ENCODE peak calls at places on chromosomes 6 and 20, in ten cellular contexts. M is tibial artery, C is sigmoid colon, W is heart right ventricle, L is NB4, K is IMR-90, D is HCT116, U is mucosa of descending colon, F is transverse colon, I is WERI-Rb-1. B is an unnamed sample.

GRCh38 chr6:7997311-7997710 is 66.9 kb downstream of the BLOC1S5 start:
- DNase-seq in F (no peak), L (no peak), C (no peak), M (no peak), D (no peak), U (no peak), W (no peak), I (no peak), K (no peak), B (no peak)

GRCh38 chr6:56259682-56260081 is 12.3 kb upstream of the COL21A1 start:
- DNase-seq in F (no peak), I (no peak), U (no peak), D (no peak), K (peak), W (no peak), C (no peak), M (no peak), L (no peak), B (peak)

GRCh38 chr6:134416501-134417154 is 98.7 kb upstream of the SGK1 start:
- DNase-seq in W (no peak), D (no peak), K (peak), L (no peak), U (no peak), F (no peak), M (no peak), I (no peak), C (no peak), B (no peak)

GRCh38 chr6:47138046-47138445 is 95.9 kb upstream of the ADGRF1 start:
- DNase-seq in F (no peak), I (no peak), M (no peak), D (no peak), W (no peak), L (no peak), K (peak), C (no peak), U (no peak), B (no peak)

GRCh38 chr6:129748212-129748900 is 38.4 kb upstream of the ARHGAP18 start:
- DNase-seq in K (peak), D (peak), C (no peak), F (peak), U (no peak), W (no peak), I (no peak), M (peak), L (no peak), B (no peak)

GRCh38 chr20:10359621-10360040 is 74.4 kb downstream of the MKKS start:
- DNase-seq in K (peak), W (no peak), F (no peak), D (no peak), L (no peak), U (no peak), M (no peak), C (no peak), I (no peak), B (no peak)

GRCh38 chr6:29769336-29769735 is 46.1 kb downstream of the HLA-F start:
- DNase-seq in L (no peak), U (no peak), I (no peak), F (no peak), M (no peak), W (no peak), K (no peak), C (no peak), D (no peak), B (no peak)

GRCh38 chr20:39857188-39857587 is 831.8 kb downstream of the MAFB start:
- DNase-seq in W (no peak), U (no peak), F (no peak), D (no peak), C (no peak), K (no peak), M (no peak), I (no peak), L (no peak), B (no peak)

GRCh38 chr6:24332306-24332705 is 25.6 kb downstream of the DCDC2 start:
- DNase-seq in D (no peak), U (no peak), K (no peak), F (no peak), I (no peak), C (no peak), L (no peak), M (no peak), W (no peak), B (peak)

GRCh38 chr6:15506066-15506465 is 156.8 kb downstream of the DTNBP1 start:
- DNase-seq in L (no peak), K (no peak), D (no peak), W (no peak), U (no peak), M (no peak), I (no peak), C (peak), F (no peak), B (no peak)

GRCh38 chr6:42958125-42958524 is 2.4 kb upstream of the GNMT start:
- DNase-seq in F (no peak), C (no peak), I (no peak), L (no peak), U (no peak), W (no peak), K (no peak), D (no peak), M (no peak), B (no peak)

GRCh38 chr20:2865630-2866029 is 7.7 kb upstream of the PTPRA start:
- DNase-seq in I (peak), D (no peak), F (no peak), M (no peak), K (no peak), W (no peak), L (peak), U (no peak), C (no peak), B (no peak)

GRCh38 chr6:88867841-88868558 is 95.4 kb downstream of the RNGTT start:
- DNase-seq in U (no peak), L (no peak), K (peak), I (no peak), D (no peak), W (no peak), C (no peak), F (no peak), M (no peak), B (no peak)

GRCh38 chr6:12751694-12752304 is 35.2 kb downstream of the PHACTR1 start:
- DNase-seq in M (peak), L (peak), I (no peak), F (peak), W (peak), C (no peak), U (no peak), K (peak), D (no peak), B (no peak)

GRCh38 chr6:44246663-44247337 is at the start of gene HSP90AB1:
- DNase-seq in C (peak), W (peak), I (peak), L (peak), F (peak), K (peak), D (peak), M (peak), U (peak), B (peak)
- TF ChIP-seq CTCF in C (no peak), W (no peak), I (no peak), L (no peak), F (no peak), K (no peak), D (no peak), M (no peak), U (no peak), B (no peak)

GRCh38 chr20:5061209-5061608 is 58.5 kb downstream of the PCNA start:
- DNase-seq in L (no peak), D (peak), W (no peak), I (no peak), C (no peak), F (no peak), M (no peak), U (no peak), K (peak), B (peak)

GRCh38 chr20:5058873-5059272 is 57.6 kb upstream of the SLC23A2 start:
- DNase-seq in U (no peak), M (no peak), C (no peak), D (no peak), I (no peak), K (no peak), F (no peak), W (no peak), L (no peak), B (no peak)

DNA sequence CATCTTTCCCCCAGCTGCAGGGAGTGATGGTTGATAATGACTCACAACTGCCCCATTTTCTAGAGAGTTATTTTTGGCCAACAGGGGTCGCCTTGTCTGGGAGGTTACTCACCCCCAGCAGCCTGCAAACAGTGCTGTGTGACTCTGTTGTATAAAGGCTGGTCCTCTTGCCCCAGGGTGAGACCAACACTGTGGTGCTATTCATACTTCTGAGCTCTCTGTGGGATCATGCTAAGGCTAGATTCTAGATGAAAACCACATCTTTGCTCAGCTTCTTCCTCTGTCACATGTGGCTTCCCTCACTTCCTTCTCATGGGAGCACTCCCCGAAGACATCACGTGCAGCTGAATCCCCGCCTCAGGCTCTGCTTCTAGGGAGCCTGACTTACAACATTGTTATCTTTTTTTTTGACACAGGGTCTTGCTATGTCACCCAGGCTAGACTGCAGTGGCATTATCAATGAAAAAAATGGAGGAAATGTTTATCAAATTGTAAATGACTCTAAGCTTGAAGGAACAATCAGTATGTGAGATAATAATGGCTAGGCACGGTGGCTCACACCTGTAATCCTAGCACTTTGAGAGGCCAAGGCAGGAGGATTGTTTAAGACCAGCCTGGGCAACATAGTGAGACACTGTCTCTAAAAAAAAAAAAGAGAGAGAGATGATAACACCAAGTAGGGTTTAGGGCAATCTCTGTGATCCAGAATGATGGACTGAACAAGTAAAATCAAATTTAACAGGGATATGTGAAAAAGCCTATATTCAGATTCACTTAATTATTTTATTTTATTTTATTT is 55.7 kb upstream of the SLC23A2 start:
- DNase-seq in C (no peak), F (peak), U (peak), M (peak), D (peak), W (peak), I (no peak), K (peak), L (peak), B (no peak)
- H3K4me3 ChIP-seq in C (no peak), F (no peak), U (no peak), M (no peak), D (no peak), W (no peak), I (no peak), K (no peak), L (no peak), B (no peak)

GRCh38 chr20:56628015-56628872 is 862 bp upstream of the TFAP2C start:
- DNase-seq in M (no peak), L (peak), W (peak), K (no peak), F (no peak), C (peak), I (no peak), D (no peak), U (no peak), B (no peak)

GRCh38 chr20:56627122-56628014 is 1.7 kb upstream of the TFAP2C start:
- DNase-seq in C (no peak), D (no peak), K (no peak), F (no peak), U (no peak), L (no peak), M (no peak), W (no peak), I (no peak), B (no peak)

GRCh38 chr20:56625837-56626236 is 3.3 kb upstream of the TFAP2C start:
- DNase-seq in M (no peak), K (no peak), W (no peak), L (no peak), F (no peak), C (no peak), U (no peak), D (no peak), I (no peak), B (no peak)

GRCh38 chr20:56624786-56625681 is 4.1 kb upstream of the TFAP2C start:
- DNase-seq in L (no peak), U (no peak), W (no peak), M (no peak), D (no peak), F (no peak), K (no peak), I (no peak), C (no peak), B (no peak)

DNA sequence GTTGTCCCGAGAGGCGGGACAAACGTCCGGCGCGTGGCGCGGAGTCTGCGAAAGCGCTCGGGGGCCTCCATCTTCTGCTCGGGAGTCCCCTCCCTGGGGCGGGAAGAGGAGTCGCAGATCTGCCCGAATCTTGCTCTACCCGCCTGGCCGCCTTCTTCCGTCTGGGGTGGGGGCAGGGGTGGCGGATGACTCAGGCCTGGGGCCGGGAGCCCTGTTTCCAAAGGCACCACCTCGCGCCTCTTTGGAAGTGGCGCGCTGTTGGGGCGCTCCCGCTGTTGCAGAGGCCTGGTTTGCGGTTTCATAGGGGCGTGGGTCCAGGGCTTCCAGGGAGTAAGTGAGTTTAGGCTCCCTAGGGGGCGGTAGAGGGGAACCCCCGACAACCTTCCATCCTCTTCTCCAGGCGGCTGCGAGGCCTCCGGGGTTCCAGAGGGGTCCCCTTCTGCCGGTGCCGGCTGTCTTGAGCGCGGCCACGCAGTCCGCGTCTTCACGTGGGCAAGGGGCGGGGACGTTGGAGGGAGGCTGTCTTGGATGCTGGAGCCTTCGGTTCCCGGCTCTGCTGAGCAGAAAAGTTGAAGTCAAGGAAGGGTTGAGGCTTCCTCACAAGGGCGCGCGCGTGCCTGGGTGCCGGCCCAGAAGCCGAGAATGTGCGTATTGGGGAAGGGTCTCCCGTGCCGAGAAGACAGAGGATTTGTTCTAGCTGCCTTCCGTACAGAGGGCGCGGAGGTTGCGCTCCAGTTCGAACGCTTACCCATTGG is 2.6 kb upstream of the TFAP2C start:
- DNase-seq in K (no peak), I (no peak), D (peak), U (no peak), L (peak), F (peak), C (peak), M (no peak), W (no peak), B (no peak)
- TF ChIP-seq CTCF in K (no peak), I (peak), D (no peak), U (no peak), L (peak), F (peak), C (no peak), M (no peak), W (peak), B (peak)

GRCh38 chr6:53465732-53466131 is 79.2 kb downstream of the GCLC start:
- DNase-seq in K (peak), U (no peak), M (no peak), I (no peak), W (no peak), D (no peak), F (no peak), L (peak), C (no peak), B (no peak)
- H3K4me3 ChIP-seq in K (no peak), U (no peak), M (no peak), I (no peak), W (no peak), D (no peak), F (no peak), L (no peak), C (no peak), B (no peak)

DNA sequence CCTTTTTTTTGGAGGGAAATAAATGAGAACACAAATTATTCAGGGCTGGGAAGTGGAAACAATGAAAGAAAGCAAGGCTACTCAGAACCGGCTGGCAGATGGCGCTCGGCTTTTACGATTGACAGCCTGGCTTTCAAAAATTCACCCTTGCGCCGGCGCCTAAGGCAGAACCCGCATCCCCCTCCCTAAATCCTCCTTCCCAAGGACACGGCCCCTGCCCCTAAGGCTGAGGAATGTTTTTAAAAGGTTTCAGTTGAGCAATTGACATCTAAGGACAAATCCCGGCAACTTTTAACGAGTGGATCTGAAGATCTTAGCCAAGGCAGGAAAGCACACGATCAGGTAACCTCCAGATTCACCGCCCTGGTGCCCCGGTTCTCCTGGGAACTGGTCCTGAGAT is 16.3 kb downstream of the GNAS start:
- DNase-seq in W (no peak), L (no peak), I (peak), D (no peak), U (no peak), C (no peak), M (no peak), K (no peak), F (no peak), B (no peak)
- TF ChIP-seq CTCF in W (peak), L (no peak), I (peak), D (no peak), U (no peak), C (no peak), M (no peak), K (peak), F (no peak), B (peak)

GRCh38 chr6:116513224-116513875 is 1.9 kb downstream of the CALHM5 start:
- DNase-seq in M (no peak), I (no peak), L (no peak), K (no peak), C (no peak), D (no peak), U (no peak), W (no peak), F (no peak), B (no peak)
- H3K4me3 ChIP-seq in M (peak), I (no peak), L (no peak), K (peak), C (no peak), D (no peak), U (no peak), W (peak), F (no peak), B (no peak)

GRCh38 chr20:36421641-36422040 is 115.5 kb downstream of the DLGAP4 start:
- DNase-seq in D (no peak), K (no peak), U (no peak), L (no peak), C (no peak), I (no peak), F (no peak), M (no peak), W (no peak), B (no peak)
- TF ChIP-seq CTCF in D (no peak), K (no peak), U (no peak), L (no peak), C (no peak), I (no peak), F (no peak), M (no peak), W (no peak), B (no peak)

GRCh38 chr6:6686748-6687601 is 98.5 kb downstream of the LY86 start:
- DNase-seq in W (peak), D (peak), L (peak), F (peak), I (peak), C (peak), M (peak), K (no peak), U (peak), B (peak)
- H3K4me3 ChIP-seq in W (peak), D (peak), L (peak), F (peak), I (peak), C (no peak), M (no peak), K (no peak), U (no peak), B (peak)

B was measured in retinal pigment epithelial cell.